ENCODE peak calls at places on chromosome 2, in seven cellular contexts. C is stomach, D is gastrocnemius medialis, F is A549, K is endothelial cell of umbilical vein, I is IMR-90, T is K562. U is an unnamed sample.
A peak's percentile ranks its signal among the peaks of the same experiment; 100 is the strongest.

GRCh38 chr2:129233751-129234406 is 745.6 kb upstream of the RAB6C start:
- DNase-seq in T (no peak), I (no peak), D (no peak), C (no peak), K (no peak), F (no peak), U (peak; percentile 23)

GRCh38 chr2:113260930-113261329 is 17.8 kb downstream of the PAX8 start:
- DNase-seq in C (no peak), K (no peak), F (no peak), D (no peak), T (no peak), I (no peak), U (no peak)

GRCh38 chr2:1839066-1839756 is 94.9 kb upstream of the PXDN start:
- DNase-seq in T (no peak), C (no peak), F (no peak), D (no peak), K (no peak), I (no peak), U (no peak)

GRCh38 chr2:208489687-208490086 is 83.1 kb downstream of the PTH2R start:
- DNase-seq in K (no peak), C (no peak), D (no peak), F (no peak), I (no peak), T (peak; percentile 10), U (no peak)

GRCh38 chr2:71672640-71673401 is 219.5 kb downstream of the DYSF start:
- DNase-seq in T (no peak), I (no peak), F (no peak), K (no peak), D (no peak), C (no peak), U (no peak)

GRCh38 chr2:101337877-101338276 is 29.4 kb upstream of the RNF149 start:
- DNase-seq in K (peak; percentile 57), C (no peak), I (peak; percentile 43), D (no peak), F (no peak), T (no peak), U (no peak)

GRCh38 chr2:220775856-220776467 is 796.1 kb downstream of the EPHA4 start:
- DNase-seq in K (no peak), C (no peak), T (no peak), I (peak; percentile 20), D (no peak), F (no peak), U (no peak)

GRCh38 chr2:149733936-149734685 is 146.5 kb upstream of the MMADHC start:
- DNase-seq in D (no peak), I (peak; percentile 48), T (no peak), F (peak; percentile 3), K (peak; percentile 94), C (no peak), U (no peak)

GRCh38 chr2:181130686-181131085 is 150.3 kb downstream of the UBE2E3 start:
- DNase-seq in I (no peak), K (no peak), F (no peak), D (no peak), C (no peak), T (no peak), U (no peak)

DNA sequence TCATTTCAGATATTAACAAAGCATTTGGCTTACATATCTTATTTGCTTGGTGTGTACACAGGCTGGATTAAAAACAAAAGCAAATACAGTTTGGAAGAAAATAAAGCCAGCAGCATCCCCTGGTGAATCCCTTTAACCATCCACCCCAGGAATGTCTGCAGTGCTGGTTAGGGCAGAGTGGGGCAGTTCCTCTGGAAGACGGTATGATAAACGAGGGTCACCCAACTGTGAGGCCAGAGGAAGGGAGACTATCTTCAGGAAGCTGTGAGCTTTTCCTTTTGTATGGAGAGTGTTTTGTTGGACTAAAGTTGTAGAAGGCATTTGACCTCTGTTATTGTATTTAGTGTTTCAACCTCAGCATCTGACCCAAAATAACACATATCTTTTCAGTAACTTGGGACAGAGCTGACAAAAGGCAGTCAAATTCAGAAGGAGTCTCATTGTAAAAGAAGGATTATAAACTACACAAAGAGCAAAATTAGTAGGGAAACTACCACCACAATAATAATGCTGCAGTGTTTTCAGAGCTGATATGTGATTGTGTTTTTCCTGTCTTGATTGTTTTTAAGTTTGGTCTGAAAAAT is 159.1 kb downstream of the FMNL2 start:
- DNase-seq in F (no peak), D (no peak), C (no peak), T (no peak), K (peak; percentile 64), I (no peak), U (no peak)
- H3K4me1 ChIP-seq in F (peaks cover 46% of the 10 kb centered on the region), D (peaks cover 65% of the 10 kb centered on the region), C (peaks cover 61% of the 10 kb centered on the region), T (no peaks in the 10 kb centered on the region), K (peaks cover 21% of the 10 kb centered on the region), I (peaks cover 12% of the 10 kb centered on the region), U (peaks cover 3% of the 10 kb centered on the region)

GRCh38 chr2:233856184-233856583 is 1.8 kb upstream of the HJURP start:
- DNase-seq in T (no peak), F (no peak), D (no peak), K (no peak), I (no peak), C (no peak), U (peak; percentile 14)
- TF ChIP-seq POLR2A in T (no peak), F (no peak), D (no peak), K (no peak), I (no peak), C (no peak), U (no peak)

GRCh38 chr2:168524005-168524404 is 67.9 kb downstream of the CERS6 start:
- DNase-seq in I (no peak), D (no peak), C (no peak), F (no peak), T (no peak), K (no peak), U (no peak)

GRCh38 chr2:168519534-168520308 is 63.6 kb downstream of the CERS6 start:
- DNase-seq in D (no peak), T (no peak), C (no peak), K (peak; percentile 5), I (no peak), F (no peak), U (no peak)

GRCh38 chr2:168521342-168521741 is 65.3 kb downstream of the CERS6 start:
- DNase-seq in K (no peak), D (peak; percentile 23), I (peak; percentile 21), F (no peak), T (peak; percentile 18), C (no peak), U (no peak)

GRCh38 chr2:168525020-168525419 is 68.9 kb downstream of the CERS6 start:
- DNase-seq in F (no peak), K (no peak), T (no peak), D (no peak), I (no peak), C (no peak), U (no peak)

GRCh38 chr2:168522446-168522845 is 66.4 kb downstream of the CERS6 start:
- DNase-seq in C (no peak), F (no peak), I (no peak), T (no peak), D (no peak), K (no peak), U (peak; percentile 62)
- H3K4me1 ChIP-seq in C (peaks cover 81% of the 10 kb centered on the region), F (peaks cover 24% of the 10 kb centered on the region), I (peaks cover 9% of the 10 kb centered on the region), T (no peaks in the 10 kb centered on the region), D (peaks cover 48% of the 10 kb centered on the region), K (peaks cover 4% of the 10 kb centered on the region), U (peaks cover 13% of the 10 kb centered on the region)

GRCh38 chr2:233251306-233252116 is at the start of gene ATG16L1:
- DNase-seq in I (peak; percentile 94), K (peak; percentile 96), F (peak; percentile 98), T (peak; percentile 93), C (peak; percentile 97), D (peak; percentile 91), U (peak; percentile 97)
- TF ChIP-seq POLR2A in I (peak; percentile 74), K (peak; percentile 89), F (peak; percentile 91), T (peak; percentile 85), C (no peak), D (peak; percentile 74), U (peak; percentile 76)

DNA sequence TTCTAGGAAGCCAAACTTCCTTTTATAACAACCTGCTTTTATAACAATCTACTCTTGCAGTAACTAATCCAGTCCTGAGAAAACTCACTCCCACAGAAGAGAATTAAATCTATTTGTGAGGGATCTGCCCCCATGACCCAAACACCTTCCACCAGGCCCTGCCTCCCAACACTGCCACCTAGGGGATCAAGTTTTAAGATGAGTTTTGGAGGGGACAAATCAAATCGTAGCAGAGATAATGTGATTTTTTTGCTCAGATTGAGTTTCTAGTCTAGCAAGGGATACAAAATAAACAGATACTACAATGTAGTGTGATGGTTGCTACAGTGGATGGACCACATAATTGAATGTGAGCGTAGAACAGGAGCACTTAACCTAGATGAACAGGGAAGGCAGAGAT is 52.2 kb downstream of the NCOA1 start:
- DNase-seq in K (no peak), C (no peak), D (no peak), F (no peak), I (no peak), T (no peak), U (no peak)
- H3K4me1 ChIP-seq in K (no peaks in the 10 kb centered on the region), C (peaks cover 11% of the 10 kb centered on the region), D (peaks cover 3% of the 10 kb centered on the region), F (no peaks in the 10 kb centered on the region), I (no peaks in the 10 kb centered on the region), T (no peaks in the 10 kb centered on the region), U (no peaks in the 10 kb centered on the region)

GRCh38 chr2:168600970-168601369 is 144.9 kb downstream of the CERS6 start:
- DNase-seq in D (no peak), I (no peak), T (no peak), C (no peak), F (no peak), K (no peak), U (no peak)

GRCh38 chr2:168593713-168594112 is 137.6 kb downstream of the CERS6 start:
- DNase-seq in D (no peak), C (no peak), I (no peak), K (no peak), F (no peak), T (no peak), U (no peak)

GRCh38 chr2:168594778-168595177 is 138.7 kb downstream of the CERS6 start:
- DNase-seq in C (no peak), T (no peak), K (no peak), D (no peak), I (no peak), F (no peak), U (no peak)

GRCh38 chr2:168599738-168600137 is 143.7 kb downstream of the CERS6 start:
- DNase-seq in F (no peak), I (no peak), K (no peak), T (no peak), C (no peak), D (no peak), U (no peak)

GRCh38 chr2:168596881-168597280 is 140.8 kb downstream of the CERS6 start:
- DNase-seq in F (no peak), I (peak; percentile 17), K (no peak), C (no peak), T (no peak), D (no peak), U (no peak)
- TF ChIP-seq POLR2A in F (no peak), I (no peak), K (no peak), C (no peak), T (no peak), D (no peak), U (no peak)